ENCODE peak calls at places on chromosomes 5 and 9, in seven cellular contexts. One of them, this sample, is unnamed.

GRCh38 chr5:64147849-64148441 is 17.7 kb upstream of the RNF180 start:
- DNase-seq in H1: no peak
- DNase-seq in effector memory CD4-positive, alpha-beta T cell: no peak
- DNase-seq in ovary: peak; percentile 76
- DNase-seq in IMR-90: peak; percentile 24
- DNase-seq in endodermal cell: peak; percentile 87
- DNase-seq in naive thymus-derived CD4-positive, alpha-beta T cell: no peak
- DNase-seq in this sample: peak; percentile 57

GRCh38 chr5:179762079-179762780 is 29.6 kb downstream of the MAML1 start:
- DNase-seq in IMR-90: no peak
- DNase-seq in endodermal cell: peak; percentile 61
- DNase-seq in naive thymus-derived CD4-positive, alpha-beta T cell: peak; percentile 41
- DNase-seq in H1: no peak
- DNase-seq in ovary: no peak
- DNase-seq in effector memory CD4-positive, alpha-beta T cell: peak; percentile 6
- DNase-seq in this sample: no peak

GRCh38 chr5:17146280-17146841 is 71.1 kb upstream of the BASP1 start:
- DNase-seq in IMR-90: no peak
- DNase-seq in endodermal cell: no peak
- DNase-seq in effector memory CD4-positive, alpha-beta T cell: no peak
- DNase-seq in H1: peak; percentile 5
- DNase-seq in naive thymus-derived CD4-positive, alpha-beta T cell: no peak
- DNase-seq in ovary: no peak
- DNase-seq in this sample: no peak

GRCh38 chr5:58773744-58774441 is 191.0 kb downstream of the RAB3C start:
- DNase-seq in effector memory CD4-positive, alpha-beta T cell: no peak
- DNase-seq in H1: no peak
- DNase-seq in naive thymus-derived CD4-positive, alpha-beta T cell: no peak
- DNase-seq in IMR-90: no peak
- DNase-seq in endodermal cell: no peak
- DNase-seq in ovary: peak; percentile 47
- DNase-seq in this sample: no peak

GRCh38 chr5:128572546-128573339 is 34.7 kb upstream of the FBN2 start:
- DNase-seq in effector memory CD4-positive, alpha-beta T cell: no peak
- DNase-seq in endodermal cell: no peak
- DNase-seq in naive thymus-derived CD4-positive, alpha-beta T cell: no peak
- DNase-seq in IMR-90: peak; percentile 69
- DNase-seq in H1: no peak
- DNase-seq in ovary: no peak
- DNase-seq in this sample: no peak

GRCh38 chr5:176868126-176868525 is 31.0 kb downstream of the HK3 start:
- DNase-seq in endodermal cell: no peak
- DNase-seq in effector memory CD4-positive, alpha-beta T cell: no peak
- DNase-seq in H1: no peak
- DNase-seq in ovary: no peak
- DNase-seq in IMR-90: no peak
- DNase-seq in naive thymus-derived CD4-positive, alpha-beta T cell: no peak
- DNase-seq in this sample: no peak

GRCh38 chr9:16329699-16330113 is 540.8 kb downstream of the BNC2 start:
- DNase-seq in ovary: peak; percentile 73
- DNase-seq in naive thymus-derived CD4-positive, alpha-beta T cell: no peak
- DNase-seq in IMR-90: peak; percentile 60
- DNase-seq in H1: no peak
- DNase-seq in effector memory CD4-positive, alpha-beta T cell: no peak
- DNase-seq in endodermal cell: peak; percentile 57
- DNase-seq in this sample: no peak

GRCh38 chr5:72478684-72479083 is 28.5 kb downstream of the ZNF366 start:
- DNase-seq in IMR-90: peak; percentile 66
- DNase-seq in naive thymus-derived CD4-positive, alpha-beta T cell: no peak
- DNase-seq in H1: no peak
- DNase-seq in ovary: no peak
- DNase-seq in endodermal cell: no peak
- DNase-seq in effector memory CD4-positive, alpha-beta T cell: no peak
- DNase-seq in this sample: no peak

GRCh38 chr9:136305822-136306690 is 2.2 kb upstream of the CCDC187 start:
- DNase-seq in IMR-90: no peak
- DNase-seq in endodermal cell: peak; percentile 45
- DNase-seq in H1: no peak
- DNase-seq in naive thymus-derived CD4-positive, alpha-beta T cell: no peak
- DNase-seq in ovary: no peak
- DNase-seq in effector memory CD4-positive, alpha-beta T cell: no peak
- DNase-seq in this sample: no peak

GRCh38 chr5:25892251-25892650 is 1146.1 kb downstream of the CDH9 start:
- DNase-seq in naive thymus-derived CD4-positive, alpha-beta T cell: no peak
- DNase-seq in H1: no peak
- DNase-seq in ovary: no peak
- DNase-seq in endodermal cell: no peak
- DNase-seq in IMR-90: no peak
- DNase-seq in effector memory CD4-positive, alpha-beta T cell: no peak
- DNase-seq in this sample: no peak

GRCh38 chr5:162377895-162378294 is 310.3 kb downstream of the GABRG2 start:
- DNase-seq in IMR-90: no peak
- DNase-seq in naive thymus-derived CD4-positive, alpha-beta T cell: no peak
- DNase-seq in endodermal cell: no peak
- DNase-seq in ovary: no peak
- DNase-seq in effector memory CD4-positive, alpha-beta T cell: no peak
- DNase-seq in H1: no peak
- DNase-seq in this sample: no peak

GRCh38 chr9:95313010-95313498 is 4.5 kb downstream of the FANCC start:
- DNase-seq in endodermal cell: peak; percentile 86
- DNase-seq in H1: peak; percentile 36
- DNase-seq in effector memory CD4-positive, alpha-beta T cell: no peak
- DNase-seq in naive thymus-derived CD4-positive, alpha-beta T cell: no peak
- DNase-seq in IMR-90: peak; percentile 55
- DNase-seq in ovary: peak; percentile 33
- DNase-seq in this sample: peak; percentile 22

GRCh38 chr5:54671111-54671531 is 153.6 kb downstream of the SNX18 start:
- DNase-seq in IMR-90: peak; percentile 36
- DNase-seq in H1: no peak
- DNase-seq in endodermal cell: no peak
- DNase-seq in effector memory CD4-positive, alpha-beta T cell: no peak
- DNase-seq in ovary: no peak
- DNase-seq in naive thymus-derived CD4-positive, alpha-beta T cell: no peak
- DNase-seq in this sample: no peak

GRCh38 chr5:61586096-61587084 is 254.3 kb downstream of the ZSWIM6 start:
- DNase-seq in H1: no peak
- DNase-seq in effector memory CD4-positive, alpha-beta T cell: no peak
- DNase-seq in endodermal cell: no peak
- DNase-seq in ovary: no peak
- DNase-seq in IMR-90: no peak
- DNase-seq in naive thymus-derived CD4-positive, alpha-beta T cell: no peak
- DNase-seq in this sample: no peak

GRCh38 chr9:23648651-23649050 is 177.4 kb downstream of the ELAVL2 start:
- DNase-seq in endodermal cell: no peak
- DNase-seq in effector memory CD4-positive, alpha-beta T cell: no peak
- DNase-seq in ovary: no peak
- DNase-seq in IMR-90: no peak
- DNase-seq in H1: no peak
- DNase-seq in naive thymus-derived CD4-positive, alpha-beta T cell: no peak
- DNase-seq in this sample: no peak

GRCh38 chr5:13659391-13659790 is 285.1 kb downstream of the DNAH5 start:
- DNase-seq in IMR-90: peak; percentile 63
- DNase-seq in endodermal cell: no peak
- DNase-seq in H1: no peak
- DNase-seq in ovary: no peak
- DNase-seq in naive thymus-derived CD4-positive, alpha-beta T cell: no peak
- DNase-seq in effector memory CD4-positive, alpha-beta T cell: no peak
- DNase-seq in this sample: no peak

GRCh38 chr9:24602687-24603352 is 57.1 kb upstream of the IZUMO3 start:
- DNase-seq in effector memory CD4-positive, alpha-beta T cell: no peak
- DNase-seq in H1: no peak
- DNase-seq in ovary: no peak
- DNase-seq in endodermal cell: no peak
- DNase-seq in naive thymus-derived CD4-positive, alpha-beta T cell: no peak
- DNase-seq in IMR-90: no peak
- DNase-seq in this sample: no peak

GRCh38 chr9:15403155-15403554 is 19.5 kb upstream of the SNAPC3 start:
- DNase-seq in naive thymus-derived CD4-positive, alpha-beta T cell: no peak
- DNase-seq in endodermal cell: peak; percentile 78
- DNase-seq in effector memory CD4-positive, alpha-beta T cell: no peak
- DNase-seq in IMR-90: no peak
- DNase-seq in H1: no peak
- DNase-seq in ovary: no peak
- DNase-seq in this sample: peak; percentile 63

GRCh38 chr5:115452791-115453190 is 91.8 kb downstream of the FEM1C start:
- DNase-seq in naive thymus-derived CD4-positive, alpha-beta T cell: no peak
- DNase-seq in IMR-90: no peak
- DNase-seq in H1: no peak
- DNase-seq in endodermal cell: no peak
- DNase-seq in effector memory CD4-positive, alpha-beta T cell: no peak
- DNase-seq in ovary: no peak
- DNase-seq in this sample: no peak

DNA sequence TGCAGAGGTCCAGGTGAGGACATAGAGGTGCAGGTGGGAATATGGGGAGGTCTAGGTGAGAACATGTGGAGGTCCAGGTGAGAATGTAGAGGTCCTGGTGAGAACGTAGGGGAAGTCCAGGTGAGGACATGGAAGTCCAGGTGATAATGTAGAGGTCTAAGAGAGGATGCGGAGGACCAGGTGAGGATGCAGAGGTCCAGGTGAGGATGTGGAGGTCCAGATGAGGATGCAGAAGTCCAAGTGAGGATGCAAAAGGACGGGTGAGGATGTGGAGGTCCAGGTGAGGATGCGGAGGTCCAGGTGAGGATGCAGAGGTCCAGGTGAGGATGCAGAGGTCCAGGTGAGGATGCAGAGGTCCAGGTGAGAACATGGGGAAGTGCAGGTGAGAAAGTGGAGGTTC is 133.8 kb downstream of the MRPL36 start:
- DNase-seq in endodermal cell: no peak
- DNase-seq in effector memory CD4-positive, alpha-beta T cell: no peak
- DNase-seq in H1: no peak
- DNase-seq in IMR-90: no peak
- DNase-seq in naive thymus-derived CD4-positive, alpha-beta T cell: no peak
- DNase-seq in ovary: no peak
- DNase-seq in this sample: no peak
- H3K27me3 ChIP-seq in endodermal cell: peaks cover 48% of the 10 kb centered on the region
- H3K27me3 ChIP-seq in effector memory CD4-positive, alpha-beta T cell: peaks cover 20% of the 10 kb centered on the region
- H3K27me3 ChIP-seq in H1: peaks cover 24% of the 10 kb centered on the region
- H3K27me3 ChIP-seq in IMR-90: peaks cover 60% of the 10 kb centered on the region
- H3K27me3 ChIP-seq in naive thymus-derived CD4-positive, alpha-beta T cell: peaks cover 14% of the 10 kb centered on the region
- H3K27me3 ChIP-seq in ovary: no peaks in the 10 kb centered on the region
- H3K27me3 ChIP-seq in this sample: peaks cover 14% of the 10 kb centered on the region

GRCh38 chr5:133041157-133041784 is 10.5 kb upstream of the HSPA4 start:
- DNase-seq in H1: no peak
- DNase-seq in ovary: no peak
- DNase-seq in naive thymus-derived CD4-positive, alpha-beta T cell: no peak
- DNase-seq in effector memory CD4-positive, alpha-beta T cell: no peak
- DNase-seq in endodermal cell: no peak
- DNase-seq in IMR-90: no peak
- DNase-seq in this sample: no peak
- H3K27ac ChIP-seq in H1: no peak overlapping the region
- H3K27ac ChIP-seq in ovary: no peak overlapping the region
- H3K27ac ChIP-seq in naive thymus-derived CD4-positive, alpha-beta T cell: no peak overlapping the region
- H3K27ac ChIP-seq in effector memory CD4-positive, alpha-beta T cell: no peak overlapping the region
- H3K27ac ChIP-seq in endodermal cell: no peak overlapping the region
- H3K27ac ChIP-seq in IMR-90: no peak overlapping the region
- H3K27ac ChIP-seq in this sample: no peak overlapping the region

DNA sequence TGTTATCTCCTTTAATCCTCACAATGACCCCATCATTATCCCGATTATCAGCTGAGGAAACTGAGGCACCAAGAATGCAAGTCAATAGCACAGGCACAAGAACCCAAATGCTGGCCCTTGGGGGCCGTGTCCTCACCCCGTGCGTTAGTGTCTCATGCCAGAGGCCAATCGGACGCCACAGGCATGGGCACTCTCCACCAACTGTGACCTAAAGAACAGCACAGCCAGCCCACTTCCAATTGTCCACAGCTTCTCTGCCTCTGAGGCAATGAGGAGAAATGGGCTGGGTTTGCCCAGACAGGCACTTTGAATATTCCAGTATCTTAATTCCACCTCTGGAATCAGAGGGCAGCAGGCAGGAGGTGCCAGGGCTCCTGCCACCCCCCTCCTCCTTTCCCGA is 107.7 kb downstream of the ROR2 start:
- DNase-seq in ovary: no peak
- DNase-seq in endodermal cell: peak; percentile 35
- DNase-seq in H1: no peak
- DNase-seq in naive thymus-derived CD4-positive, alpha-beta T cell: no peak
- DNase-seq in IMR-90: no peak
- DNase-seq in effector memory CD4-positive, alpha-beta T cell: no peak
- DNase-seq in this sample: no peak
- H3K4me1 ChIP-seq in ovary: peaks cover 16% of the 10 kb centered on the region
- H3K4me1 ChIP-seq in endodermal cell: peaks cover 32% of the 10 kb centered on the region
- H3K4me1 ChIP-seq in H1: peaks cover 7% of the 10 kb centered on the region
- H3K4me1 ChIP-seq in naive thymus-derived CD4-positive, alpha-beta T cell: no peaks in the 10 kb centered on the region
- H3K4me1 ChIP-seq in IMR-90: peaks cover 21% of the 10 kb centered on the region
- H3K4me1 ChIP-seq in effector memory CD4-positive, alpha-beta T cell: peaks cover under 1% of the 10 kb centered on the region
- H3K4me1 ChIP-seq in this sample: peaks cover 4% of the 10 kb centered on the region

GRCh38 chr9:97846347-97846746 is 6.7 kb upstream of the FOXE1 start:
- DNase-seq in endodermal cell: no peak
- DNase-seq in IMR-90: no peak
- DNase-seq in naive thymus-derived CD4-positive, alpha-beta T cell: no peak
- DNase-seq in effector memory CD4-positive, alpha-beta T cell: no peak
- DNase-seq in H1: no peak
- DNase-seq in ovary: no peak
- DNase-seq in this sample: no peak

GRCh38 chr9:97848237-97848581 is 4.8 kb upstream of the FOXE1 start:
- DNase-seq in effector memory CD4-positive, alpha-beta T cell: no peak
- DNase-seq in IMR-90: no peak
- DNase-seq in ovary: no peak
- DNase-seq in endodermal cell: no peak
- DNase-seq in H1: no peak
- DNase-seq in naive thymus-derived CD4-positive, alpha-beta T cell: no peak
- DNase-seq in this sample: no peak

GRCh38 chr9:97845763-97846162 is 7.3 kb upstream of the FOXE1 start:
- DNase-seq in effector memory CD4-positive, alpha-beta T cell: no peak
- DNase-seq in IMR-90: no peak
- DNase-seq in ovary: no peak
- DNase-seq in endodermal cell: no peak
- DNase-seq in H1: no peak
- DNase-seq in naive thymus-derived CD4-positive, alpha-beta T cell: no peak
- DNase-seq in this sample: no peak

GRCh38 chr9:97848582-97849237 is 4.3 kb upstream of the FOXE1 start:
- DNase-seq in naive thymus-derived CD4-positive, alpha-beta T cell: no peak
- DNase-seq in H1: no peak
- DNase-seq in effector memory CD4-positive, alpha-beta T cell: no peak
- DNase-seq in IMR-90: peak; percentile 3
- DNase-seq in endodermal cell: peak; percentile 72
- DNase-seq in ovary: no peak
- DNase-seq in this sample: no peak

DNA sequence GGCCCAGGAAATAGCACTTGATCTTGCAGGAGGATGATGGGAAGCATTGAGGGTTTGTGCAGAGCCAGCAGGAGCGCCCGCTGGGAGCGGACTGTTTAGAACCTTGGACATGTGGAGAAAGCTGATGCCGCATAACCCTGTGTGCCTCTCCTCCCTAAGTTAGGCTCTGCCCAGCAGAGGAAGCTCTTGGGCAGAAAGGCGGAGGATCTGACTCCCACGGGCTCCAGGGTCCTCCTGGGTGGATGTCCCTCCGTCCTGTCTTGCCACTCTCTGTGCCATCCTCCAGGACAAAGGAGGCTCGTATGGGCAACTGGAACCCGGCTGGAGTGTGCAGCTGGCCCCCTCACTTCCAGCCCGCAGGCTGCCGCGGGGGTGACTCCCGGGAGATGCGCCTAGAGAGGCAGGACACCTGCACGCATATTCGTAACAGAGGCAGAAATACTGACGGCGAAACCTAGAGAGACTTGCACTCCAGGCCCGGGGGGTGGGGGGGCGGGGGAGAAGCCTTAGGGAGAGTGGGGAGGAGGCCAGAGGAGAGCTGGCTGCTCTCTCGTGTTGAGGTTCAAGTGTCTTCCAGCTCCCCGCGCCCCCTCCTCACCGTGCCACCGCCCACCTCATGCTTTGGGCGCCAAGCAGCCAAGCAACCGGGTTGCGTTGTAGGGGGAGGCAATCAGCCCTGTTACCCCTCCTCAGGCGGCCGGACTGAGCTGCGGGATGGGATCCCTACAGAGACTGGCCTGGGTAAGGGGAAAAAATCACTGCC is 5.4 kb upstream of the FOXE1 start:
- DNase-seq in naive thymus-derived CD4-positive, alpha-beta T cell: no peak
- DNase-seq in H1: no peak
- DNase-seq in effector memory CD4-positive, alpha-beta T cell: no peak
- DNase-seq in endodermal cell: peak; percentile 68
- DNase-seq in IMR-90: no peak
- DNase-seq in ovary: no peak
- DNase-seq in this sample: no peak
- H3K27me3 ChIP-seq in naive thymus-derived CD4-positive, alpha-beta T cell: peaks cover 34% of the 10 kb centered on the region
- H3K27me3 ChIP-seq in H1: peaks cover 74% of the 10 kb centered on the region
- H3K27me3 ChIP-seq in effector memory CD4-positive, alpha-beta T cell: peaks cover 60% of the 10 kb centered on the region
- H3K27me3 ChIP-seq in endodermal cell: peaks cover 92% of the 10 kb centered on the region
- H3K27me3 ChIP-seq in IMR-90: peaks cover 71% of the 10 kb centered on the region
- H3K27me3 ChIP-seq in ovary: peaks cover 2% of the 10 kb centered on the region
- H3K27me3 ChIP-seq in this sample: peaks cover 69% of the 10 kb centered on the region